ENCODE peak calls at places on chromosomes 2 and 18, in nine cellular contexts. Y, X, W, T, O, J, K, I and L are unnamed samples.

GRCh38 chr2:709138-709779 is 32.1 kb upstream of the TMEM18 start:
- DNase-seq in O (peak; percentile 48), T (no peak), I (no peak), J (no peak), K (no peak), Y (no peak), X (no peak), W (no peak), L (no peak)

GRCh38 chr2:36530178-36530982 is 67.6 kb downstream of the FEZ2 start:
- DNase-seq in T (peak; percentile 71), W (no peak), X (no peak), I (no peak), O (no peak), K (peak; percentile 19), J (no peak), Y (no peak), L (peak; percentile 54)

GRCh38 chr2:235515821-235516220 is 22.0 kb downstream of the AGAP1 start:
- DNase-seq in I (no peak), Y (no peak), X (no peak), K (no peak), W (no peak), O (no peak), J (no peak), T (no peak), L (no peak)

GRCh38 chr18:37425182-37425581 is 140.4 kb downstream of the CELF4 start:
- DNase-seq in X (no peak), I (no peak), J (no peak), O (no peak), T (no peak), W (no peak), K (no peak), Y (no peak), L (no peak)

GRCh38 chr2:168999668-169000213 is 31.4 kb downstream of the ABCB11 start:
- DNase-seq in J (no peak), K (no peak), T (no peak), Y (no peak), X (no peak), W (no peak), I (no peak), O (no peak), L (no peak)

GRCh38 chr2:241372376-241372992 is 16.4 kb downstream of the FARP2 start:
- DNase-seq in I (no peak), W (no peak), Y (no peak), X (no peak), J (no peak), K (no peak), O (peak; percentile 32), T (no peak), L (no peak)

GRCh38 chr2:230956827-230957755 is 32.0 kb upstream of the GPR55 start:
- DNase-seq in I (no peak), Y (no peak), J (no peak), T (peak; percentile 75), X (peak; percentile 17), K (peak; percentile 6), W (peak; percentile 30), O (peak; percentile 14), L (peak; percentile 6)

GRCh38 chr18:13429884-13430510 is 211.4 kb downstream of the LDLRAD4 start:
- DNase-seq in T (no peak), J (no peak), I (no peak), K (no peak), W (no peak), Y (no peak), X (no peak), O (no peak), L (no peak)

GRCh38 chr2:149662556-149662955 is 75.0 kb upstream of the MMADHC start:
- DNase-seq in W (no peak), J (no peak), X (no peak), T (no peak), I (no peak), Y (no peak), K (no peak), O (no peak), L (no peak)

GRCh38 chr18:80251700-80252099 is 4.4 kb upstream of the PARD6G start:
- DNase-seq in T (no peak), W (no peak), X (no peak), K (no peak), O (no peak), Y (no peak), I (no peak), J (no peak), L (no peak)

GRCh38 chr2:157246212-157247067 is 11.1 kb upstream of the GALNT5 start:
- DNase-seq in O (no peak), T (peak; percentile 90), W (peak; percentile 37), J (no peak), X (no peak), K (peak; percentile 85), I (no peak), Y (no peak), L (no peak)

GRCh38 chr2:242015366-242016065 is 146.0 kb downstream of the RTP5 start:
- DNase-seq in X (no peak), K (no peak), Y (no peak), W (no peak), I (no peak), O (no peak), J (no peak), T (no peak), L (peak; percentile 38)

GRCh38 chr2:223618172-223619035 is 16.2 kb upstream of the SCG2 start:
- DNase-seq in W (peak; percentile 41), J (no peak), O (no peak), I (no peak), X (no peak), T (no peak), K (no peak), Y (no peak), L (no peak)

GRCh38 chr2:219174801-219175200 is 1.9 kb downstream of the CNPPD1 start:
- DNase-seq in K (no peak), X (no peak), O (no peak), I (no peak), T (no peak), W (no peak), J (no peak), Y (no peak), L (no peak)

GRCh38 chr18:48671561-48671945 is 132.7 kb downstream of the CTIF start:
- DNase-seq in J (no peak), X (no peak), Y (no peak), O (no peak), T (no peak), I (no peak), W (no peak), K (no peak), L (no peak)

GRCh38 chr2:230762317-230762896 is 49.8 kb downstream of the CAB39 start:
- DNase-seq in X (peak; percentile 24), O (no peak), Y (peak; percentile 14), I (no peak), W (peak; percentile 6), J (peak; percentile 53), K (no peak), T (no peak), L (peak; percentile 12)